ENCODE peak calls at places on chromosomes 3 and 15, in ten cellular contexts. One of them, this sample, is unnamed.
A peak's percentile ranks its signal among the peaks of the same experiment; 100 is the strongest.

GRCh38 chr3:106004137-106004600 is 135.4 kb upstream of the CBLB start:
- DNase-seq in pancreas: no peak
- DNase-seq in heart right ventricle: no peak
- DNase-seq in coronary artery: no peak
- DNase-seq in prostate gland: no peak
- DNase-seq in dorsolateral prefrontal cortex: no peak
- DNase-seq in GM23248: peak; percentile 13
- DNase-seq in left ventricle myocardium inferior: no peak
- DNase-seq in A673: no peak
- DNase-seq in body of pancreas: no peak
- DNase-seq in this sample: no peak

GRCh38 chr15:36766449-36766848 is 187.0 kb downstream of the CDIN1 start:
- DNase-seq in pancreas: no peak
- DNase-seq in heart right ventricle: no peak
- DNase-seq in coronary artery: no peak
- DNase-seq in prostate gland: no peak
- DNase-seq in dorsolateral prefrontal cortex: no peak
- DNase-seq in GM23248: no peak
- DNase-seq in left ventricle myocardium inferior: no peak
- DNase-seq in A673: no peak
- DNase-seq in body of pancreas: no peak
- DNase-seq in this sample: no peak

GRCh38 chr3:177893321-177893720 is 642.9 kb upstream of the KCNMB2 start:
- DNase-seq in pancreas: no peak
- DNase-seq in heart right ventricle: no peak
- DNase-seq in coronary artery: no peak
- DNase-seq in prostate gland: no peak
- DNase-seq in dorsolateral prefrontal cortex: no peak
- DNase-seq in GM23248: peak; percentile 4
- DNase-seq in left ventricle myocardium inferior: no peak
- DNase-seq in A673: no peak
- DNase-seq in body of pancreas: no peak
- DNase-seq in this sample: no peak

GRCh38 chr3:185862920-185863319 is 38.1 kb upstream of the IGF2BP2 start:
- DNase-seq in pancreas: no peak
- DNase-seq in heart right ventricle: no peak
- DNase-seq in coronary artery: no peak
- DNase-seq in prostate gland: no peak
- DNase-seq in dorsolateral prefrontal cortex: no peak
- DNase-seq in GM23248: no peak
- DNase-seq in left ventricle myocardium inferior: no peak
- DNase-seq in A673: no peak
- DNase-seq in body of pancreas: no peak
- DNase-seq in this sample: no peak

GRCh38 chr3:129051776-129052400 is 8.7 kb upstream of the GP9 start:
- DNase-seq in pancreas: no peak
- DNase-seq in heart right ventricle: no peak
- DNase-seq in coronary artery: peak; percentile 76
- DNase-seq in prostate gland: no peak
- DNase-seq in dorsolateral prefrontal cortex: no peak
- DNase-seq in GM23248: peak; percentile 28
- DNase-seq in left ventricle myocardium inferior: peak; percentile 43
- DNase-seq in A673: no peak
- DNase-seq in body of pancreas: no peak
- DNase-seq in this sample: no peak

GRCh38 chr15:40762919-40763800 is 708 bp upstream of the GCHFR start:
- DNase-seq in pancreas: peak; percentile 96
- DNase-seq in heart right ventricle: peak; percentile 71
- DNase-seq in coronary artery: no peak
- DNase-seq in prostate gland: peak; percentile 69
- DNase-seq in dorsolateral prefrontal cortex: no peak
- DNase-seq in GM23248: peak; percentile 56
- DNase-seq in left ventricle myocardium inferior: peak; percentile 56
- DNase-seq in A673: peak; percentile 71
- DNase-seq in body of pancreas: peak; percentile 83
- DNase-seq in this sample: no peak

GRCh38 chr3:195441971-195442572 is 748 bp downstream of the ACAP2 start:
- DNase-seq in pancreas: peak; percentile 52
- DNase-seq in heart right ventricle: peak; percentile 45
- DNase-seq in coronary artery: peak; percentile 77
- DNase-seq in prostate gland: peak; percentile 49
- DNase-seq in dorsolateral prefrontal cortex: peak; percentile 44
- DNase-seq in GM23248: peak; percentile 76
- DNase-seq in left ventricle myocardium inferior: peak; percentile 47
- DNase-seq in A673: peak; percentile 77
- DNase-seq in body of pancreas: peak; percentile 34
- DNase-seq in this sample: peak; percentile 16

GRCh38 chr15:90560229-90560771 is 30.6 kb downstream of the CRTC3 start:
- DNase-seq in pancreas: no peak
- DNase-seq in heart right ventricle: peak; percentile 72
- DNase-seq in coronary artery: peak; percentile 81
- DNase-seq in prostate gland: peak; percentile 49
- DNase-seq in dorsolateral prefrontal cortex: no peak
- DNase-seq in GM23248: peak; percentile 95
- DNase-seq in left ventricle myocardium inferior: peak; percentile 57
- DNase-seq in A673: peak; percentile 62
- DNase-seq in body of pancreas: peak; percentile 24
- DNase-seq in this sample: no peak

GRCh38 chr3:167609156-167609555 is 44.6 kb downstream of the WDR49 start:
- DNase-seq in pancreas: no peak
- DNase-seq in heart right ventricle: no peak
- DNase-seq in coronary artery: no peak
- DNase-seq in prostate gland: no peak
- DNase-seq in dorsolateral prefrontal cortex: no peak
- DNase-seq in GM23248: no peak
- DNase-seq in left ventricle myocardium inferior: no peak
- DNase-seq in A673: no peak
- DNase-seq in body of pancreas: no peak
- DNase-seq in this sample: no peak

GRCh38 chr15:51401065-51401780 is 59.8 kb downstream of the GLDN start:
- DNase-seq in pancreas: no peak
- DNase-seq in heart right ventricle: no peak
- DNase-seq in coronary artery: peak; percentile 8
- DNase-seq in prostate gland: no peak
- DNase-seq in dorsolateral prefrontal cortex: no peak
- DNase-seq in GM23248: no peak
- DNase-seq in left ventricle myocardium inferior: no peak
- DNase-seq in A673: no peak
- DNase-seq in body of pancreas: no peak
- DNase-seq in this sample: no peak

DNA sequence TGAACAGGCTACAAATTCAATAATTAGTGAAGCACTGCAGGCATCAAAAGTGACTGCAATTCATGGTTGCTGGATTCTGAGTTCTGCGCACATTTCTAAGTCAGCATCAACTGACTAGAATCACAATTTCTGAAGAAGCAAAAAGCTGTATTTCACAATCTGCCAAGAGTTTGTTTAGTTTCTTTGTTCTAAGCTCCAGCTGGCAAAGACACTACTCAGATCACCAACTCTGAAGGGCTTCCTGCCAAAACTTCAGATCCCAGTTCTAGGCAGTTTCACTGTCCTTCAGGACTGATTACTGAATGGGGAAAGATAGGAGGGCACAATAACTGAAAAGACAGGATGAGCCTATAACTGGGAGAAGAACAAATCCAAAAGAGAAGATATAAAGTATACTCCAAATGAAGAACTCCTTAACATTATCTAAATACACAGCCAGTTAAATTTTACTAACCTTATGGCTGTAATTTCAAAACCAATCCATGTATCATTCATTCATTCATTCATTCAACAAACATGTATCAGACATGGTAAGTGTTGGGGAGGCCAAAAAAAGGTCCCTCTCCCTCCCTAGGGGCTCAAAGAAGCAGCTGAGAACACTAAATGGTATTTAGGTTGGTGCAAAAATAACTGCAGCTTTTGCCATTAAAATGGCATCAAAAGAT is 17.1 kb downstream of the TJP1 start:
- DNase-seq in pancreas: no peak
- DNase-seq in heart right ventricle: peak; percentile 62
- DNase-seq in coronary artery: no peak
- DNase-seq in prostate gland: peak; percentile 68
- DNase-seq in dorsolateral prefrontal cortex: peak; percentile 59
- DNase-seq in GM23248: peak; percentile 84
- DNase-seq in left ventricle myocardium inferior: no peak
- DNase-seq in A673: peak; percentile 69
- DNase-seq in body of pancreas: no peak
- DNase-seq in this sample: peak; percentile 26
- H3K27ac ChIP-seq in pancreas: no peak overlapping the region
- H3K27ac ChIP-seq in heart right ventricle: no peak overlapping the region
- H3K27ac ChIP-seq in coronary artery: no peak overlapping the region
- H3K27ac ChIP-seq in prostate gland: peak overlapping the region; percentile 40
- H3K27ac ChIP-seq in dorsolateral prefrontal cortex: peak overlapping the region; percentile 69
- H3K27ac ChIP-seq in GM23248: peak overlapping the region; percentile 10
- H3K27ac ChIP-seq in left ventricle myocardium inferior: peak overlapping the region; percentile 59
- H3K27ac ChIP-seq in A673: no peak overlapping the region
- H3K27ac ChIP-seq in body of pancreas: no peak overlapping the region
- H3K27ac ChIP-seq in this sample: peak overlapping the region; percentile 56

GRCh38 chr15:63233667-63234419 is 43.6 kb upstream of the APH1B start:
- DNase-seq in pancreas: no peak
- DNase-seq in heart right ventricle: no peak
- DNase-seq in coronary artery: no peak
- DNase-seq in prostate gland: no peak
- DNase-seq in dorsolateral prefrontal cortex: no peak
- DNase-seq in GM23248: peak; percentile 85
- DNase-seq in left ventricle myocardium inferior: no peak
- DNase-seq in A673: no peak
- DNase-seq in body of pancreas: no peak
- DNase-seq in this sample: no peak

GRCh38 chr15:63232400-63232799 is 43.0 kb downstream of the RAB8B start:
- DNase-seq in pancreas: no peak
- DNase-seq in heart right ventricle: no peak
- DNase-seq in coronary artery: no peak
- DNase-seq in prostate gland: no peak
- DNase-seq in dorsolateral prefrontal cortex: no peak
- DNase-seq in GM23248: peak; percentile 34
- DNase-seq in left ventricle myocardium inferior: no peak
- DNase-seq in A673: peak; percentile 58
- DNase-seq in body of pancreas: no peak
- DNase-seq in this sample: no peak

GRCh38 chr15:63236272-63236671 is 41.1 kb upstream of the APH1B start:
- DNase-seq in pancreas: no peak
- DNase-seq in heart right ventricle: no peak
- DNase-seq in coronary artery: no peak
- DNase-seq in prostate gland: no peak
- DNase-seq in dorsolateral prefrontal cortex: no peak
- DNase-seq in GM23248: peak; percentile 65
- DNase-seq in left ventricle myocardium inferior: no peak
- DNase-seq in A673: no peak
- DNase-seq in body of pancreas: no peak
- DNase-seq in this sample: no peak

GRCh38 chr15:63232943-63233342 is 43.5 kb downstream of the RAB8B start:
- DNase-seq in pancreas: no peak
- DNase-seq in heart right ventricle: no peak
- DNase-seq in coronary artery: no peak
- DNase-seq in prostate gland: no peak
- DNase-seq in dorsolateral prefrontal cortex: no peak
- DNase-seq in GM23248: peak; percentile 30
- DNase-seq in left ventricle myocardium inferior: no peak
- DNase-seq in A673: no peak
- DNase-seq in body of pancreas: no peak
- DNase-seq in this sample: no peak

DNA sequence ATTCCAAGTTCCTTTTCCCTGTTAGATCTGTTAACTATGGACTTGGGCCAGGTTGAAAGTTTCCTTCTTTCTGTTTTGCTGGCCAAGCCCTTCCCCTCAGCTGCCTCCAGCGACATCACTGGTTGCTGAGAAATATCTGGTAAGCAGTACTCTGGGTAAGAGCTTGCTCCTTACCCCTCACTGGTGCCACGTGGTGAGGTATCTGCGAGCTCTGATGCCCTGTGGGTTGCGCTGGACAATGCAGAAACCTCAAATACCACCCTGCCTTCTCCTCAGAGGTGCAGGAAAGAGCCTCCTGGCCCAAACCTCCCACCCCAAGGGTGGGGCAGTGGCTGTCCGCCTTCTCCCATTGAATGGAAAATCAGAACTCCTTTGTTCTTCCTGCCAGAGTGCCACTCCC is 42.9 kb upstream of the APH1B start:
- DNase-seq in pancreas: no peak
- DNase-seq in heart right ventricle: peak; percentile 66
- DNase-seq in coronary artery: peak; percentile 78
- DNase-seq in prostate gland: peak; percentile 52
- DNase-seq in dorsolateral prefrontal cortex: no peak
- DNase-seq in GM23248: peak; percentile 68
- DNase-seq in left ventricle myocardium inferior: peak; percentile 49
- DNase-seq in A673: no peak
- DNase-seq in body of pancreas: peak; percentile 18
- DNase-seq in this sample: no peak
- H3K27ac ChIP-seq in pancreas: peak overlapping the region; percentile 9
- H3K27ac ChIP-seq in heart right ventricle: peak overlapping the region; percentile 48
- H3K27ac ChIP-seq in coronary artery: peak overlapping the region; percentile 34
- H3K27ac ChIP-seq in prostate gland: peak overlapping the region; percentile 49
- H3K27ac ChIP-seq in dorsolateral prefrontal cortex: no peak overlapping the region
- H3K27ac ChIP-seq in GM23248: peak overlapping the region; percentile 88
- H3K27ac ChIP-seq in left ventricle myocardium inferior: peak overlapping the region; percentile 66
- H3K27ac ChIP-seq in A673: no peak overlapping the region
- H3K27ac ChIP-seq in body of pancreas: peak overlapping the region; percentile 33
- H3K27ac ChIP-seq in this sample: no peak overlapping the region

GRCh38 chr15:73015493-73015892 is 36.8 kb upstream of the NEO1 start:
- DNase-seq in pancreas: no peak
- DNase-seq in heart right ventricle: no peak
- DNase-seq in coronary artery: no peak
- DNase-seq in prostate gland: no peak
- DNase-seq in dorsolateral prefrontal cortex: no peak
- DNase-seq in GM23248: no peak
- DNase-seq in left ventricle myocardium inferior: no peak
- DNase-seq in A673: no peak
- DNase-seq in body of pancreas: no peak
- DNase-seq in this sample: no peak
- H3K27ac ChIP-seq in pancreas: no peak overlapping the region
- H3K27ac ChIP-seq in heart right ventricle: no peak overlapping the region
- H3K27ac ChIP-seq in coronary artery: no peak overlapping the region
- H3K27ac ChIP-seq in prostate gland: no peak overlapping the region
- H3K27ac ChIP-seq in dorsolateral prefrontal cortex: no peak overlapping the region
- H3K27ac ChIP-seq in GM23248: no peak overlapping the region
- H3K27ac ChIP-seq in left ventricle myocardium inferior: no peak overlapping the region
- H3K27ac ChIP-seq in A673: no peak overlapping the region
- H3K27ac ChIP-seq in body of pancreas: no peak overlapping the region
- H3K27ac ChIP-seq in this sample: no peak overlapping the region

DNA sequence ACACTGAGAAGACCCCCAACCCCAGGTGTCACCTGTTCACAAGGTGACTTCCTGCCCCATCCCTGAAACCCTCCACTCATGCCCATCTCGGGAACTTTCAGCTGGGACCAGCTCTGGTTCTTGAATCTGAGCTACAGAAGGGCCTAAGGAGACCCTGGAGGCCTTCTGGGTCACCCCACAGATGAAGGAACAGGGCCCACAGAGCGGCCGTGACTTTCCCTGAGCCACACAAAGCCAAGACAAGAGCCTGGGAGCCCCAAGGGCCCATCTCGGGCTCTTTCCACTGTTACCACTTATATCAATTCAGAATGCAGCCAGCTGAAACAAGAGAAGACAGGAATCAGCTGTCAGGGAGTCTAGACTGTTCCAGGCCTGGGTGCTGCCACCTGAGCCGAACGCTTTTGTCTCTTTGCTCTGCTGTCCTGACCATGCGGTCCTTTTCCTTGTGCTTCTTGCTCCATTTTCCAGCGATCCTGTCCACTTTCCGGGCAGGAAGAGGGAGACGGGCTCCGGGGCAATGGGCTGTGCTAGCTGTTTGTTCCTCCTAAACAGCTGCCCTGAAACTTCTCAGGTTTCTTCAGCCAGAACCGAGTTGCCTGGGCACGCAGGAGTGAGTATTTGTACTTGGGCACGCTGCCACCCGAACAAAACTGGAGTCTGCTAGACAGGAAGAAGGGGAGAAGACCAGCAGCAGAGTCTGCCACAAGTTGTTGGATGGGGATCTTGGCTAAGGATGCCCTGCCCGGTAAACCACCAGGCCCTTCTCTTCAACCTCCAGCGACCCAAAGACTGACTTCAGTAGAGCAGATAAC is 28.0 kb upstream of the PIGZ start:
- DNase-seq in pancreas: peak; percentile 19
- DNase-seq in heart right ventricle: no peak
- DNase-seq in coronary artery: no peak
- DNase-seq in prostate gland: peak; percentile 77
- DNase-seq in dorsolateral prefrontal cortex: no peak
- DNase-seq in GM23248: no peak
- DNase-seq in left ventricle myocardium inferior: peak; percentile 9
- DNase-seq in A673: no peak
- DNase-seq in body of pancreas: no peak
- DNase-seq in this sample: no peak
- H3K27ac ChIP-seq in pancreas: no peak overlapping the region
- H3K27ac ChIP-seq in heart right ventricle: no peak overlapping the region
- H3K27ac ChIP-seq in coronary artery: no peak overlapping the region
- H3K27ac ChIP-seq in prostate gland: peak overlapping the region; percentile 62
- H3K27ac ChIP-seq in dorsolateral prefrontal cortex: no peak overlapping the region
- H3K27ac ChIP-seq in GM23248: no peak overlapping the region
- H3K27ac ChIP-seq in left ventricle myocardium inferior: no peak overlapping the region
- H3K27ac ChIP-seq in A673: no peak overlapping the region
- H3K27ac ChIP-seq in body of pancreas: no peak overlapping the region
- H3K27ac ChIP-seq in this sample: no peak overlapping the region